ENCODE peak calls at places on chromosomes 1 and 21, in four cellular contexts. One of them, this sample, is unnamed.

GRCh38 chr1:234243872-234244271 is 129.4 kb upstream of the COA6 start:
- DNase-seq in heart right ventricle: no peak
- DNase-seq in lower lobe of right lung: no peak
- DNase-seq in SK-N-SH: no peak
- DNase-seq in this sample: no peak

GRCh38 chr1:181423301-181423918 is 59.9 kb upstream of the CACNA1E start:
- DNase-seq in heart right ventricle: no peak
- DNase-seq in lower lobe of right lung: no peak
- DNase-seq in SK-N-SH: peak
- DNase-seq in this sample: peak

GRCh38 chr1:7554343-7555270 is 216.5 kb upstream of the VAMP3 start:
- DNase-seq in heart right ventricle: no peak
- DNase-seq in lower lobe of right lung: no peak
- DNase-seq in SK-N-SH: no peak
- DNase-seq in this sample: no peak

GRCh38 chr21:17492415-17493168 is 20.3 kb upstream of the CXADR start:
- DNase-seq in heart right ventricle: no peak
- DNase-seq in lower lobe of right lung: no peak
- DNase-seq in SK-N-SH: no peak
- DNase-seq in this sample: peak

GRCh38 chr1:24910751-24911650 is 19.1 kb downstream of the RUNX3 start:
- DNase-seq in heart right ventricle: no peak
- DNase-seq in lower lobe of right lung: peak
- DNase-seq in SK-N-SH: no peak
- DNase-seq in this sample: peak

GRCh38 chr1:150514260-150514659 is 1.3 kb upstream of the FALEC start:
- DNase-seq in heart right ventricle: no peak
- DNase-seq in lower lobe of right lung: no peak
- DNase-seq in SK-N-SH: no peak
- DNase-seq in this sample: no peak

GRCh38 chr1:35120458-35121133 is 41.4 kb downstream of the ZMYM1 start:
- DNase-seq in heart right ventricle: no peak
- DNase-seq in lower lobe of right lung: no peak
- DNase-seq in SK-N-SH: peak
- DNase-seq in this sample: peak

GRCh38 chr1:164774819-164775654 is 216.1 kb downstream of the PBX1 start:
- DNase-seq in heart right ventricle: no peak
- DNase-seq in lower lobe of right lung: no peak
- DNase-seq in SK-N-SH: peak
- DNase-seq in this sample: peak

GRCh38 chr1:42450081-42450480 is 5.7 kb downstream of the ZMYND12 start:
- DNase-seq in heart right ventricle: no peak
- DNase-seq in lower lobe of right lung: no peak
- DNase-seq in SK-N-SH: no peak
- DNase-seq in this sample: no peak

GRCh38 chr1:32345289-32345827 is 9.3 kb upstream of the MARCKSL1 start:
- DNase-seq in heart right ventricle: no peak
- DNase-seq in lower lobe of right lung: no peak
- DNase-seq in SK-N-SH: no peak
- DNase-seq in this sample: peak

GRCh38 chr1:214753236-214753852 is 150.3 kb downstream of the CENPF start:
- DNase-seq in heart right ventricle: no peak
- DNase-seq in lower lobe of right lung: no peak
- DNase-seq in SK-N-SH: no peak
- DNase-seq in this sample: no peak

GRCh38 chr1:97826820-97827219 is 94.0 kb downstream of the DPYD start:
- DNase-seq in heart right ventricle: no peak
- DNase-seq in lower lobe of right lung: no peak
- DNase-seq in SK-N-SH: peak
- DNase-seq in this sample: no peak

GRCh38 chr1:160954158-160955104 is at the start of gene ITLN2:
- DNase-seq in heart right ventricle: no peak
- DNase-seq in lower lobe of right lung: no peak
- DNase-seq in SK-N-SH: peak
- DNase-seq in this sample: peak

GRCh38 chr21:45494851-45495680 is 47.2 kb downstream of the SLC19A1 start:
- DNase-seq in heart right ventricle: no peak
- DNase-seq in lower lobe of right lung: no peak
- DNase-seq in SK-N-SH: no peak
- DNase-seq in this sample: no peak

GRCh38 chr1:8517579-8518489 is 199.9 kb downstream of the SLC45A1 start:
- DNase-seq in heart right ventricle: no peak
- DNase-seq in lower lobe of right lung: no peak
- DNase-seq in SK-N-SH: no peak
- DNase-seq in this sample: peak

GRCh38 chr1:117612517-117613248 is 6.8 kb downstream of the TENT5C start:
- DNase-seq in heart right ventricle: no peak
- DNase-seq in lower lobe of right lung: no peak
- DNase-seq in SK-N-SH: no peak
- DNase-seq in this sample: peak

GRCh38 chr1:29105822-29106221 is 17.9 kb downstream of the TMEM200B start:
- DNase-seq in heart right ventricle: no peak
- DNase-seq in lower lobe of right lung: no peak
- DNase-seq in SK-N-SH: no peak
- DNase-seq in this sample: peak

GRCh38 chr1:154557939-154558609 is 388 bp downstream of the UBE2Q1 start:
- DNase-seq in heart right ventricle: peak
- DNase-seq in lower lobe of right lung: peak
- DNase-seq in SK-N-SH: no peak
- DNase-seq in this sample: peak

GRCh38 chr1:217137210-217137871 is 414.1 kb upstream of the ESRRG start:
- DNase-seq in heart right ventricle: no peak
- DNase-seq in lower lobe of right lung: no peak
- DNase-seq in SK-N-SH: peak
- DNase-seq in this sample: no peak

GRCh38 chr1:197285526-197286217 is 17.6 kb downstream of the CRB1 start:
- DNase-seq in heart right ventricle: no peak
- DNase-seq in lower lobe of right lung: no peak
- DNase-seq in SK-N-SH: no peak
- DNase-seq in this sample: no peak

GRCh38 chr1:25245393-25245792 is 1.9 kb downstream of the RSRP1 start:
- DNase-seq in heart right ventricle: no peak
- DNase-seq in lower lobe of right lung: no peak
- DNase-seq in SK-N-SH: no peak
- DNase-seq in this sample: no peak

GRCh38 chr1:243974451-243975292 is 76.4 kb upstream of the ZBTB18 start:
- DNase-seq in heart right ventricle: peak
- DNase-seq in lower lobe of right lung: no peak
- DNase-seq in SK-N-SH: peak
- DNase-seq in this sample: peak

GRCh38 chr1:4792565-4792964 is 138.2 kb downstream of the AJAP1 start:
- DNase-seq in heart right ventricle: no peak
- DNase-seq in lower lobe of right lung: no peak
- DNase-seq in SK-N-SH: no peak
- DNase-seq in this sample: no peak